ENCODE peak calls at places on chromosomes 1 and 21, in eight cellular contexts. One of them, this sample, is unnamed.
A peak's percentile ranks its signal among the peaks of the same experiment; 100 is the strongest.

GRCh38 chr1:226743259-226743658 is 4.2 kb upstream of the ITPKB start:
- DNase-seq in NCI-H345: no peak
- DNase-seq in CD4-positive, alpha-beta T cell: no peak
- DNase-seq in fibroblast of mammary gland: no peak
- DNase-seq in activated T-cell treated with anti-CD3 and anti-CD28 coated beads for 1 hour: no peak
- DNase-seq in ovary: no peak
- DNase-seq in NCI-H526: no peak
- DNase-seq in GM23338: no peak
- DNase-seq in this sample: no peak

GRCh38 chr1:96992871-96993270 is 271.3 kb downstream of the PTBP2 start:
- DNase-seq in NCI-H345: no peak
- DNase-seq in CD4-positive, alpha-beta T cell: no peak
- DNase-seq in fibroblast of mammary gland: peak; percentile 35
- DNase-seq in activated T-cell treated with anti-CD3 and anti-CD28 coated beads for 1 hour: no peak
- DNase-seq in ovary: no peak
- DNase-seq in NCI-H526: no peak
- DNase-seq in GM23338: no peak
- DNase-seq in this sample: no peak

GRCh38 chr1:226948996-226949395 is 8.9 kb downstream of the COQ8A start:
- DNase-seq in NCI-H345: no peak
- DNase-seq in CD4-positive, alpha-beta T cell: no peak
- DNase-seq in fibroblast of mammary gland: no peak
- DNase-seq in activated T-cell treated with anti-CD3 and anti-CD28 coated beads for 1 hour: no peak
- DNase-seq in ovary: no peak
- DNase-seq in NCI-H526: no peak
- DNase-seq in GM23338: no peak
- DNase-seq in this sample: no peak

GRCh38 chr1:214827883-214828282 is 224.9 kb downstream of the CENPF start:
- DNase-seq in NCI-H345: no peak
- DNase-seq in CD4-positive, alpha-beta T cell: no peak
- DNase-seq in fibroblast of mammary gland: no peak
- DNase-seq in activated T-cell treated with anti-CD3 and anti-CD28 coated beads for 1 hour: no peak
- DNase-seq in ovary: no peak
- DNase-seq in NCI-H526: no peak
- DNase-seq in GM23338: no peak
- DNase-seq in this sample: no peak

GRCh38 chr1:48402619-48403018 is 69.4 kb downstream of the SPATA6 start:
- DNase-seq in NCI-H345: no peak
- DNase-seq in CD4-positive, alpha-beta T cell: no peak
- DNase-seq in fibroblast of mammary gland: no peak
- DNase-seq in activated T-cell treated with anti-CD3 and anti-CD28 coated beads for 1 hour: no peak
- DNase-seq in ovary: no peak
- DNase-seq in NCI-H526: no peak
- DNase-seq in GM23338: no peak
- DNase-seq in this sample: no peak

GRCh38 chr1:198711837-198712236 is 73.0 kb downstream of the PTPRC start:
- DNase-seq in NCI-H345: no peak
- DNase-seq in CD4-positive, alpha-beta T cell: no peak
- DNase-seq in fibroblast of mammary gland: no peak
- DNase-seq in activated T-cell treated with anti-CD3 and anti-CD28 coated beads for 1 hour: no peak
- DNase-seq in ovary: no peak
- DNase-seq in NCI-H526: no peak
- DNase-seq in GM23338: no peak
- DNase-seq in this sample: peak; percentile 14

GRCh38 chr1:65435987-65436386 is 15.5 kb downstream of the LEPR start:
- DNase-seq in NCI-H345: no peak
- DNase-seq in CD4-positive, alpha-beta T cell: no peak
- DNase-seq in fibroblast of mammary gland: peak; percentile 23
- DNase-seq in activated T-cell treated with anti-CD3 and anti-CD28 coated beads for 1 hour: no peak
- DNase-seq in ovary: no peak
- DNase-seq in NCI-H526: no peak
- DNase-seq in GM23338: no peak
- DNase-seq in this sample: no peak

GRCh38 chr1:43705982-43706597 is 1.2 kb upstream of the ST3GAL3 start:
- DNase-seq in NCI-H345: no peak
- DNase-seq in CD4-positive, alpha-beta T cell: no peak
- DNase-seq in fibroblast of mammary gland: peak; percentile 15
- DNase-seq in activated T-cell treated with anti-CD3 and anti-CD28 coated beads for 1 hour: no peak
- DNase-seq in ovary: no peak
- DNase-seq in NCI-H526: peak; percentile 43
- DNase-seq in GM23338: peak; percentile 50
- DNase-seq in this sample: no peak

GRCh38 chr1:41498809-41499208 is 14.3 kb upstream of the EDN2 start:
- DNase-seq in NCI-H345: no peak
- DNase-seq in CD4-positive, alpha-beta T cell: no peak
- DNase-seq in fibroblast of mammary gland: no peak
- DNase-seq in activated T-cell treated with anti-CD3 and anti-CD28 coated beads for 1 hour: no peak
- DNase-seq in ovary: peak; percentile 51
- DNase-seq in NCI-H526: no peak
- DNase-seq in GM23338: peak; percentile 30
- DNase-seq in this sample: peak; percentile 27

GRCh38 chr1:27332536-27333281 is 9.1 kb upstream of the SYTL1 start:
- DNase-seq in NCI-H345: peak; percentile 17
- DNase-seq in CD4-positive, alpha-beta T cell: peak; percentile 53
- DNase-seq in fibroblast of mammary gland: peak; percentile 44
- DNase-seq in activated T-cell treated with anti-CD3 and anti-CD28 coated beads for 1 hour: peak; percentile 53
- DNase-seq in ovary: peak; percentile 58
- DNase-seq in NCI-H526: peak; percentile 57
- DNase-seq in GM23338: peak; percentile 85
- DNase-seq in this sample: no peak

GRCh38 chr1:184929711-184930202 is 44.6 kb downstream of the NIBAN1 start:
- DNase-seq in NCI-H345: peak; percentile 91
- DNase-seq in CD4-positive, alpha-beta T cell: no peak
- DNase-seq in fibroblast of mammary gland: no peak
- DNase-seq in activated T-cell treated with anti-CD3 and anti-CD28 coated beads for 1 hour: no peak
- DNase-seq in ovary: no peak
- DNase-seq in NCI-H526: peak; percentile 77
- DNase-seq in GM23338: no peak
- DNase-seq in this sample: no peak

GRCh38 chr1:178273707-178274410 is 180.0 kb downstream of the RASAL2 start:
- DNase-seq in NCI-H345: no peak
- DNase-seq in CD4-positive, alpha-beta T cell: no peak
- DNase-seq in fibroblast of mammary gland: peak; percentile 34
- DNase-seq in activated T-cell treated with anti-CD3 and anti-CD28 coated beads for 1 hour: no peak
- DNase-seq in ovary: no peak
- DNase-seq in NCI-H526: no peak
- DNase-seq in GM23338: no peak
- DNase-seq in this sample: no peak

GRCh38 chr1:116448785-116449385 is 75.8 kb downstream of the ATP1A1 start:
- DNase-seq in NCI-H345: no peak
- DNase-seq in CD4-positive, alpha-beta T cell: no peak
- DNase-seq in fibroblast of mammary gland: peak; percentile 58
- DNase-seq in activated T-cell treated with anti-CD3 and anti-CD28 coated beads for 1 hour: no peak
- DNase-seq in ovary: peak; percentile 49
- DNase-seq in NCI-H526: peak; percentile 16
- DNase-seq in GM23338: no peak
- DNase-seq in this sample: no peak

GRCh38 chr21:42782723-42783247 is 96.6 kb downstream of the WDR4 start:
- DNase-seq in NCI-H345: no peak
- DNase-seq in CD4-positive, alpha-beta T cell: no peak
- DNase-seq in fibroblast of mammary gland: no peak
- DNase-seq in activated T-cell treated with anti-CD3 and anti-CD28 coated beads for 1 hour: no peak
- DNase-seq in ovary: no peak
- DNase-seq in NCI-H526: no peak
- DNase-seq in GM23338: no peak
- DNase-seq in this sample: no peak

GRCh38 chr1:199399996-199400714 is 627.4 kb upstream of the NR5A2 start:
- DNase-seq in NCI-H345: no peak
- DNase-seq in CD4-positive, alpha-beta T cell: no peak
- DNase-seq in fibroblast of mammary gland: no peak
- DNase-seq in activated T-cell treated with anti-CD3 and anti-CD28 coated beads for 1 hour: no peak
- DNase-seq in ovary: no peak
- DNase-seq in NCI-H526: no peak
- DNase-seq in GM23338: no peak
- DNase-seq in this sample: no peak

GRCh38 chr21:44050276-44050675 is 38.2 kb downstream of the TRAPPC10 start:
- DNase-seq in NCI-H345: no peak
- DNase-seq in CD4-positive, alpha-beta T cell: no peak
- DNase-seq in fibroblast of mammary gland: no peak
- DNase-seq in activated T-cell treated with anti-CD3 and anti-CD28 coated beads for 1 hour: no peak
- DNase-seq in ovary: no peak
- DNase-seq in NCI-H526: no peak
- DNase-seq in GM23338: no peak
- DNase-seq in this sample: no peak

GRCh38 chr1:91732991-91733390 is 153.0 kb downstream of the TGFBR3 start:
- DNase-seq in NCI-H345: no peak
- DNase-seq in CD4-positive, alpha-beta T cell: no peak
- DNase-seq in fibroblast of mammary gland: no peak
- DNase-seq in activated T-cell treated with anti-CD3 and anti-CD28 coated beads for 1 hour: no peak
- DNase-seq in ovary: no peak
- DNase-seq in NCI-H526: no peak
- DNase-seq in GM23338: no peak
- DNase-seq in this sample: no peak

GRCh38 chr1:228358039-228358763 is 48.4 kb downstream of the TRIM11 start:
- DNase-seq in NCI-H345: no peak
- DNase-seq in CD4-positive, alpha-beta T cell: no peak
- DNase-seq in fibroblast of mammary gland: no peak
- DNase-seq in activated T-cell treated with anti-CD3 and anti-CD28 coated beads for 1 hour: no peak
- DNase-seq in ovary: no peak
- DNase-seq in NCI-H526: no peak
- DNase-seq in GM23338: no peak
- DNase-seq in this sample: no peak

GRCh38 chr1:15744122-15744679 is 1.9 kb downstream of the TMEM82 start:
- DNase-seq in NCI-H345: no peak
- DNase-seq in CD4-positive, alpha-beta T cell: no peak
- DNase-seq in fibroblast of mammary gland: no peak
- DNase-seq in activated T-cell treated with anti-CD3 and anti-CD28 coated beads for 1 hour: no peak
- DNase-seq in ovary: no peak
- DNase-seq in NCI-H526: no peak
- DNase-seq in GM23338: no peak
- DNase-seq in this sample: no peak

GRCh38 chr1:87428883-87429282 is 100.2 kb downstream of the LMO4 start:
- DNase-seq in NCI-H345: no peak
- DNase-seq in CD4-positive, alpha-beta T cell: no peak
- DNase-seq in fibroblast of mammary gland: no peak
- DNase-seq in activated T-cell treated with anti-CD3 and anti-CD28 coated beads for 1 hour: no peak
- DNase-seq in ovary: no peak
- DNase-seq in NCI-H526: no peak
- DNase-seq in GM23338: peak; percentile 32
- DNase-seq in this sample: no peak

GRCh38 chr1:223748773-223749733 is 36.7 kb downstream of the CAPN2 start:
- DNase-seq in NCI-H345: peak; percentile 33
- DNase-seq in CD4-positive, alpha-beta T cell: peak; percentile 43
- DNase-seq in fibroblast of mammary gland: peak; percentile 50
- DNase-seq in activated T-cell treated with anti-CD3 and anti-CD28 coated beads for 1 hour: peak; percentile 57
- DNase-seq in ovary: peak; percentile 82
- DNase-seq in NCI-H526: peak; percentile 28
- DNase-seq in GM23338: peak; percentile 66
- DNase-seq in this sample: peak; percentile 16

GRCh38 chr1:28108006-28108405 is 19.6 kb upstream of the EYA3 start:
- DNase-seq in NCI-H345: no peak
- DNase-seq in CD4-positive, alpha-beta T cell: no peak
- DNase-seq in fibroblast of mammary gland: no peak
- DNase-seq in activated T-cell treated with anti-CD3 and anti-CD28 coated beads for 1 hour: no peak
- DNase-seq in ovary: no peak
- DNase-seq in NCI-H526: no peak
- DNase-seq in GM23338: no peak
- DNase-seq in this sample: no peak

GRCh38 chr1:48671578-48671977 is 105.1 kb downstream of the BEND5 start:
- DNase-seq in NCI-H345: no peak
- DNase-seq in CD4-positive, alpha-beta T cell: no peak
- DNase-seq in fibroblast of mammary gland: peak; percentile 66
- DNase-seq in activated T-cell treated with anti-CD3 and anti-CD28 coated beads for 1 hour: no peak
- DNase-seq in ovary: no peak
- DNase-seq in NCI-H526: no peak
- DNase-seq in GM23338: no peak
- DNase-seq in this sample: no peak

GRCh38 chr1:222798111-222798510 is 16.7 kb upstream of the DISP1 start:
- DNase-seq in NCI-H345: no peak
- DNase-seq in CD4-positive, alpha-beta T cell: no peak
- DNase-seq in fibroblast of mammary gland: peak; percentile 60
- DNase-seq in activated T-cell treated with anti-CD3 and anti-CD28 coated beads for 1 hour: no peak
- DNase-seq in ovary: no peak
- DNase-seq in NCI-H526: no peak
- DNase-seq in GM23338: no peak
- DNase-seq in this sample: no peak

GRCh38 chr1:232893481-232894313 is 56.7 kb upstream of the NTPCR start:
- DNase-seq in NCI-H345: no peak
- DNase-seq in CD4-positive, alpha-beta T cell: no peak
- DNase-seq in fibroblast of mammary gland: no peak
- DNase-seq in activated T-cell treated with anti-CD3 and anti-CD28 coated beads for 1 hour: no peak
- DNase-seq in ovary: no peak
- DNase-seq in NCI-H526: peak; percentile 28
- DNase-seq in GM23338: no peak
- DNase-seq in this sample: no peak

GRCh38 chr21:45765375-45765774 is 121.8 kb downstream of the PCBP3 start:
- DNase-seq in NCI-H345: no peak
- DNase-seq in CD4-positive, alpha-beta T cell: no peak
- DNase-seq in fibroblast of mammary gland: no peak
- DNase-seq in activated T-cell treated with anti-CD3 and anti-CD28 coated beads for 1 hour: no peak
- DNase-seq in ovary: no peak
- DNase-seq in NCI-H526: no peak
- DNase-seq in GM23338: no peak
- DNase-seq in this sample: no peak

GRCh38 chr1:200410566-200410878 is 686 bp upstream of the ZNF281 start:
- DNase-seq in NCI-H345: peak; percentile 72
- DNase-seq in CD4-positive, alpha-beta T cell: no peak
- DNase-seq in fibroblast of mammary gland: peak; percentile 25
- DNase-seq in activated T-cell treated with anti-CD3 and anti-CD28 coated beads for 1 hour: no peak
- DNase-seq in ovary: no peak
- DNase-seq in NCI-H526: peak; percentile 68
- DNase-seq in GM23338: peak; percentile 91
- DNase-seq in this sample: peak; percentile 21

GRCh38 chr1:90613371-90613770 is 103.7 kb downstream of the BARHL2 start:
- DNase-seq in NCI-H345: no peak
- DNase-seq in CD4-positive, alpha-beta T cell: no peak
- DNase-seq in fibroblast of mammary gland: no peak
- DNase-seq in activated T-cell treated with anti-CD3 and anti-CD28 coated beads for 1 hour: no peak
- DNase-seq in ovary: no peak
- DNase-seq in NCI-H526: no peak
- DNase-seq in GM23338: no peak
- DNase-seq in this sample: no peak

GRCh38 chr1:200176181-200176580 is 148.7 kb downstream of the NR5A2 start:
- DNase-seq in NCI-H345: no peak
- DNase-seq in CD4-positive, alpha-beta T cell: no peak
- DNase-seq in fibroblast of mammary gland: no peak
- DNase-seq in activated T-cell treated with anti-CD3 and anti-CD28 coated beads for 1 hour: no peak
- DNase-seq in ovary: no peak
- DNase-seq in NCI-H526: no peak
- DNase-seq in GM23338: no peak
- DNase-seq in this sample: no peak

GRCh38 chr1:117967472-117967871 is 37.9 kb downstream of the WDR3 start:
- DNase-seq in NCI-H345: no peak
- DNase-seq in CD4-positive, alpha-beta T cell: no peak
- DNase-seq in fibroblast of mammary gland: peak; percentile 61
- DNase-seq in activated T-cell treated with anti-CD3 and anti-CD28 coated beads for 1 hour: no peak
- DNase-seq in ovary: no peak
- DNase-seq in NCI-H526: no peak
- DNase-seq in GM23338: peak; percentile 64
- DNase-seq in this sample: no peak

GRCh38 chr1:43522776-43523480 is 7.8 kb upstream of the PTPRF start:
- DNase-seq in NCI-H345: no peak
- DNase-seq in CD4-positive, alpha-beta T cell: no peak
- DNase-seq in fibroblast of mammary gland: peak; percentile 95
- DNase-seq in activated T-cell treated with anti-CD3 and anti-CD28 coated beads for 1 hour: no peak
- DNase-seq in ovary: no peak
- DNase-seq in NCI-H526: no peak
- DNase-seq in GM23338: no peak
- DNase-seq in this sample: no peak

GRCh38 chr1:222263791-222264190 is 284.1 kb downstream of the HHIPL2 start:
- DNase-seq in NCI-H345: no peak
- DNase-seq in CD4-positive, alpha-beta T cell: no peak
- DNase-seq in fibroblast of mammary gland: no peak
- DNase-seq in activated T-cell treated with anti-CD3 and anti-CD28 coated beads for 1 hour: no peak
- DNase-seq in ovary: no peak
- DNase-seq in NCI-H526: no peak
- DNase-seq in GM23338: no peak
- DNase-seq in this sample: no peak

This sample was measured in dermis microvascular lymphatic vessel endothelial cell.